ENCODE peak calls at places on chromosome 17, in five cellular contexts. E, X, V, Q and T are unnamed samples.

GRCh38 chr17:63041251-63041650 is 75.2 kb downstream of the TANC2 start:
- DNase-seq in Q (no peak), E (no peak), X (no peak), V (no peak), T (no peak)

GRCh38 chr17:58956997-58957724 is 149.5 kb downstream of the TRIM37 start:
- DNase-seq in X (no peak), E (no peak), V (no peak), Q (no peak), T (no peak)

GRCh38 chr17:4610162-4610561 is 25.8 kb downstream of the SMTNL2 start:
- DNase-seq in Q (no peak), V (no peak), E (no peak), X (no peak), T (no peak)

GRCh38 chr17:58060596-58061191 is 22.5 kb upstream of the DYNLL2 start:
- DNase-seq in Q (no peak), V (peak), X (no peak), E (peak), T (no peak)

GRCh38 chr17:57407287-57408063 is 151.2 kb downstream of the MSI2 start:
- DNase-seq in E (no peak), X (no peak), V (no peak), Q (no peak), T (no peak)

GRCh38 chr17:77391668-77392375 is 251.1 kb downstream of the SEC14L1 start:
- DNase-seq in E (peak), Q (no peak), V (peak), X (no peak), T (peak)

GRCh38 chr17:81153340-81153803 is 11.9 kb upstream of the PVALEF start:
- DNase-seq in E (no peak), Q (no peak), V (peak), X (no peak), T (peak)

GRCh38 chr17:11487469-11487868 is 110.8 kb upstream of the DNAH9 start:
- DNase-seq in X (no peak), E (no peak), V (no peak), Q (no peak), T (no peak)

GRCh38 chr17:6392609-6393367 is 42.1 kb downstream of the AIPL1 start:
- DNase-seq in E (no peak), V (no peak), X (no peak), Q (no peak), T (no peak)

GRCh38 chr17:78128616-78129384 is at the start of gene TMC6:
- DNase-seq in Q (peak), X (no peak), V (no peak), E (peak), T (no peak)

GRCh38 chr17:48960834-48961515 is 7.4 kb downstream of the GIP start:
- DNase-seq in Q (no peak), E (no peak), V (no peak), X (no peak), T (no peak)